ENCODE peak calls at places on chromosome 21, in five cellular contexts. One of them, this sample, is unnamed.

GRCh38 chr21:38984568-38984967 is 178.8 kb downstream of the ETS2 start:
- DNase-seq in ovary: no peak
- DNase-seq in A549: no peak
- DNase-seq in fibroblast of lung: peak; percentile 55
- DNase-seq in cardiac muscle cell: peak; percentile 54
- DNase-seq in this sample: no peak

GRCh38 chr21:28253378-28253777 is 739.3 kb downstream of the LTN1 start:
- DNase-seq in A549: no peak
- DNase-seq in fibroblast of lung: peak; percentile 39
- DNase-seq in cardiac muscle cell: peak; percentile 58
- DNase-seq in ovary: no peak
- DNase-seq in this sample: no peak

GRCh38 chr21:20968391-20968790 is 29.8 kb upstream of the NCAM2 start:
- DNase-seq in fibroblast of lung: peak; percentile 7
- DNase-seq in A549: no peak
- DNase-seq in ovary: no peak
- DNase-seq in cardiac muscle cell: no peak
- DNase-seq in this sample: no peak

GRCh38 chr21:27425574-27425973 is 458.7 kb upstream of the ADAMTS5 start:
- DNase-seq in A549: no peak
- DNase-seq in cardiac muscle cell: peak; percentile 49
- DNase-seq in ovary: no peak
- DNase-seq in fibroblast of lung: peak; percentile 68
- DNase-seq in this sample: no peak

GRCh38 chr21:15050588-15051377 is 14.0 kb downstream of the NRIP1 start:
- DNase-seq in fibroblast of lung: no peak
- DNase-seq in cardiac muscle cell: no peak
- DNase-seq in A549: no peak
- DNase-seq in ovary: no peak
- DNase-seq in this sample: no peak

GRCh38 chr21:17901458-17902092 is 82.4 kb upstream of the C21orf91 start:
- DNase-seq in cardiac muscle cell: no peak
- DNase-seq in ovary: no peak
- DNase-seq in A549: no peak
- DNase-seq in fibroblast of lung: no peak
- DNase-seq in this sample: peak; percentile 60

GRCh38 chr21:44972301-44972814 is 32.5 kb downstream of the SLX9 start:
- DNase-seq in cardiac muscle cell: no peak
- DNase-seq in fibroblast of lung: no peak
- DNase-seq in A549: no peak
- DNase-seq in ovary: no peak
- DNase-seq in this sample: no peak

GRCh38 chr21:44871576-44872265 is 1.8 kb downstream of the PTTG1IP start:
- DNase-seq in cardiac muscle cell: peak; percentile 82
- DNase-seq in A549: peak; percentile 39
- DNase-seq in ovary: no peak
- DNase-seq in fibroblast of lung: peak; percentile 81
- DNase-seq in this sample: peak; percentile 68

GRCh38 chr21:21401444-21401843 is 403.2 kb downstream of the NCAM2 start:
- DNase-seq in A549: no peak
- DNase-seq in cardiac muscle cell: no peak
- DNase-seq in fibroblast of lung: no peak
- DNase-seq in ovary: no peak
- DNase-seq in this sample: no peak

GRCh38 chr21:44954281-44954771 is 14.5 kb downstream of the SLX9 start:
- DNase-seq in cardiac muscle cell: no peak
- DNase-seq in fibroblast of lung: no peak
- DNase-seq in ovary: no peak
- DNase-seq in A549: no peak
- DNase-seq in this sample: no peak

GRCh38 chr21:26391166-26391565 is 181.9 kb downstream of the CYYR1 start:
- DNase-seq in cardiac muscle cell: no peak
- DNase-seq in ovary: no peak
- DNase-seq in fibroblast of lung: no peak
- DNase-seq in A549: peak; percentile 13
- DNase-seq in this sample: no peak

GRCh38 chr21:44299458-44300261 is at the start of gene PFKL:
- DNase-seq in fibroblast of lung: peak; percentile 54
- DNase-seq in A549: peak; percentile 44
- DNase-seq in ovary: peak; percentile 76
- DNase-seq in cardiac muscle cell: peak; percentile 62
- DNase-seq in this sample: peak; percentile 48

GRCh38 chr21:16536661-16537359 is 807.0 kb downstream of the USP25 start:
- DNase-seq in A549: no peak
- DNase-seq in cardiac muscle cell: peak; percentile 64
- DNase-seq in ovary: no peak
- DNase-seq in fibroblast of lung: peak; percentile 75
- DNase-seq in this sample: peak; percentile 39

GRCh38 chr21:43921979-43922945 is 57.2 kb downstream of the AGPAT3 start:
- DNase-seq in cardiac muscle cell: peak; percentile 78
- DNase-seq in ovary: peak; percentile 30
- DNase-seq in fibroblast of lung: no peak
- DNase-seq in A549: no peak
- DNase-seq in this sample: no peak

GRCh38 chr21:38922474-38922873 is 116.7 kb downstream of the ETS2 start:
- DNase-seq in fibroblast of lung: no peak
- DNase-seq in ovary: no peak
- DNase-seq in A549: no peak
- DNase-seq in cardiac muscle cell: no peak
- DNase-seq in this sample: no peak

GRCh38 chr21:25911730-25912401 is 177.1 kb downstream of the GABPA start:
- DNase-seq in A549: no peak
- DNase-seq in cardiac muscle cell: no peak
- DNase-seq in fibroblast of lung: no peak
- DNase-seq in ovary: no peak
- DNase-seq in this sample: no peak

GRCh38 chr21:27060190-27060589 is 93.3 kb upstream of the ADAMTS5 start:
- DNase-seq in ovary: no peak
- DNase-seq in cardiac muscle cell: peak; percentile 36
- DNase-seq in A549: no peak
- DNase-seq in fibroblast of lung: peak; percentile 75
- DNase-seq in this sample: peak; percentile 11

GRCh38 chr21:29056005-29056404 is 17.4 kb downstream of the CCT8 start:
- DNase-seq in cardiac muscle cell: no peak
- DNase-seq in ovary: no peak
- DNase-seq in fibroblast of lung: peak; percentile 27
- DNase-seq in A549: peak; percentile 4
- DNase-seq in this sample: no peak

GRCh38 chr21:15749868-15750174 is 20.0 kb downstream of the USP25 start:
- DNase-seq in cardiac muscle cell: peak; percentile 42
- DNase-seq in A549: no peak
- DNase-seq in ovary: no peak
- DNase-seq in fibroblast of lung: peak; percentile 33
- DNase-seq in this sample: no peak

GRCh38 chr21:14923468-14923867 is 141.3 kb downstream of the NRIP1 start:
- DNase-seq in ovary: no peak
- DNase-seq in fibroblast of lung: peak; percentile 69
- DNase-seq in A549: no peak
- DNase-seq in cardiac muscle cell: peak; percentile 72
- DNase-seq in this sample: no peak

GRCh38 chr21:44838038-44838895 is 20.4 kb upstream of the SUMO3 start:
- DNase-seq in cardiac muscle cell: no peak
- DNase-seq in ovary: peak; percentile 7
- DNase-seq in fibroblast of lung: no peak
- DNase-seq in A549: no peak
- DNase-seq in this sample: no peak

DNA sequence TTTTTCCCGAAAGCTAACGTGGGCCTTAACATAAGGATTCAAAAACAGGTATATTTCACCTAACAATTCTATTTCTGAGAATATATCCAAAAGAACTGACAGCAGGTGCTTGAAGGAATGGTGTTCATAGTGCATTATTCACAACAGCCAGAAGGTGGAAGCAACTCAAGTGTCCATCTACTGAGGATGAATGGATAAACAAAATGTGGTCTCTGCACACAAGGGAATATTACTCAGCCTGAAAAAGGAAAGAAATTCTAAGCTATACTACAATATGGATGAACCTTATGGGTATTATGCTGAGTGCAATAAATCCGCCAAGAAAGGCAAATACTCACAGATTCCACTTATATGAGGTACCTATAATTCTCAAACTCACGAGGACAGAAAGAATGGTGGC is 6.1 kb upstream of the RIPPLY3 start:
- DNase-seq in ovary: no peak
- DNase-seq in cardiac muscle cell: no peak
- DNase-seq in A549: peak; percentile 38
- DNase-seq in fibroblast of lung: no peak
- DNase-seq in this sample: no peak
- TF ChIP-seq CTCF in ovary: no peak
- TF ChIP-seq CTCF in cardiac muscle cell: no peak
- TF ChIP-seq CTCF in A549: peak; percentile 4
- TF ChIP-seq CTCF in fibroblast of lung: no peak
- TF ChIP-seq CTCF in this sample: peak; percentile 48

GRCh38 chr21:35026153-35026499 is 23.0 kb downstream of the RUNX1 start:
- DNase-seq in A549: no peak
- DNase-seq in ovary: no peak
- DNase-seq in cardiac muscle cell: peak; percentile 6
- DNase-seq in fibroblast of lung: no peak
- DNase-seq in this sample: no peak

GRCh38 chr21:35025206-35026152 is 23.6 kb downstream of the RUNX1 start:
- DNase-seq in fibroblast of lung: no peak
- DNase-seq in cardiac muscle cell: peak; percentile 19
- DNase-seq in A549: no peak
- DNase-seq in ovary: no peak
- DNase-seq in this sample: no peak

GRCh38 chr21:35028451-35028757 is 20.7 kb downstream of the RUNX1 start:
- DNase-seq in cardiac muscle cell: no peak
- DNase-seq in fibroblast of lung: no peak
- DNase-seq in A549: no peak
- DNase-seq in ovary: no peak
- DNase-seq in this sample: no peak

GRCh38 chr21:35026617-35027557 is 22.2 kb downstream of the RUNX1 start:
- DNase-seq in fibroblast of lung: peak; percentile 64
- DNase-seq in ovary: peak; percentile 21
- DNase-seq in cardiac muscle cell: peak; percentile 88
- DNase-seq in A549: peak; percentile 31
- DNase-seq in this sample: no peak

DNA sequence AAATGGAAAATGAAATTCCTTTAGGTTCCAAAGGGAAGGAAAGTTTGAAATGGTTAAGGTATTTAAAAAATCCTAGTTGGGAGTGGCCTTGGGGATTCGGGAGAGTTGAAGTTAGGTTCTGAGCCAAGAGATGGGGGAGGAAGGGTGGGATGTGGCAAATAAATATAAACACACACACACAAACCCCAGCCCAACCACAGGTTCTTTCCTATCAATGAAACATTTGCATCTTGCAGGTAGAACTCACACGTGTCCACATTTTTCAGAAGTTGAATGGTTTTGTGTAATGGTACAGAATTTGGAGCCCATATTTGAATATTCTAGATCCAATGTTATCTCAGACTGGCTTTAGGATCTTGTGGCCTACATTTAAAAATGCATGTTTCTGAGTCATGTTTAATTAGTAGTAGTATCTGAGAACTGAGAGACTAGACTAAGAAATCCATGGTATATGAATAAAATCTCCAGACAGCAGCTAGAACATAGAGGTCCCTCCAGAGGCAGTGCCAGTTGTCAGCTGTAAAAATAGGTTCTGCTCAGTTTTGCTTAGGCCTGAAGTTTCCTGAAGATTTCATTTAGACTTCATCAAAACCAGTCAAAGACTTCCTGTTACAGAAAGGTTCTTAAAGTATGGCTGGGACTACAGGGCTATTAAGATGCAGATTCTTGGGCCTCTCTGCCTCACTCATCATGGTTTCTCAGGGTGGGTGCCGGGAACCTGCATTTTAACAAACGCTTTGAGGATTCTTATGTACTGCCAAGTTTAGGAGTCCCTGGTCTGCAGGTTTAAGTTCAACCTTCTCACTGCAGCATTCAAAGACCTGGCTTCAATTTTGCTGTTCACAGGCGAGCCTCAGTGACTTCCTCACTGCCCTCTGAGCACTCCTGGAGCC is 21.3 kb downstream of the RUNX1 start:
- DNase-seq in fibroblast of lung: no peak
- DNase-seq in A549: no peak
- DNase-seq in cardiac muscle cell: no peak
- DNase-seq in ovary: no peak
- DNase-seq in this sample: no peak
- H3K4me1 ChIP-seq in fibroblast of lung: peaks cover 2% of the 10 kb centered on the region
- H3K4me1 ChIP-seq in A549: peaks cover 9% of the 10 kb centered on the region
- H3K4me1 ChIP-seq in cardiac muscle cell: no peaks in the 10 kb centered on the region
- H3K4me1 ChIP-seq in ovary: no peaks in the 10 kb centered on the region
- H3K4me1 ChIP-seq in this sample: peaks cover 3% of the 10 kb centered on the region

DNA sequence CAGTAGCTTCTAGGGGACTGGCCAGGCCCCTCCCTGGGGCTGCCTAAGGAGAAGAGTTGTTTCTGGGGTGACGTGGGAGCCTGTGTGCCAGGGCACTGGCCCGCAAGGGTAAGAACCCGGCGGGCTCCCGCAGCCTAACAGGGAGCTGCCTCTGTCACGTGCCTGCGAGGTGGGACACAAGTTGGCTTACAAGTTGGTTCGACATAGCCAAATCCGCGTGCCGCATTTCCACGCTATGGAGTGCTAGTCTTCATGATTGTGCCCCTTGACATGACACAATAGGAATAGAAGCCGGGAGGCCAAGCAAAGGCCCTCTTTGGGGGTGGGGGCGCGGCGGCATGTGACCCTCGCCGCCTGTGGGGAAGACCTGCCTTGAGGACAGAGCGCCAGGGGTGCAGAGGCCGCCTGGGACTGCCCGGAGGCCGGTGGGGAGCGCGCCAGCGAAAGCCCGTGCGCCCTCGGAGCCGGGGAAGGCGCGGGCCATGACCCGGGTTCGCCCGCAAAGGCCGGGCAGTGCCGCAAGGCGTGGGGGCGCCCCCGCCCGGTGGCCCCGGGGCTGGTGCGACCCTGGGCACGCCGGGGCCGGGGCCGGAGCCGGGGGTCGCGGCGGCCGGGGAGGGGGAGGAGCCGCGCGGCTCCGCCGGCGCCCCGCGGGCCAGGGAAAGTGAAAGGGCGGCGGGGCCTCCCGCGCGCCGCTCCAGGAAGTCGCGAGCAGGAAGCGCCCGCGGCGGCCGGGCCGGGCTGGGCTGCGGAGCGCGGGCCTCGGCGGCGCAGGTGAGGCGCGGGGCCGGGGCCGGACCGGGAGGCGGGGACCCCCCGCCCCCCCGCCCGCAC is at the start of gene SLC37A1:
- DNase-seq in A549: peak; percentile 6
- DNase-seq in ovary: peak; percentile 49
- DNase-seq in cardiac muscle cell: no peak
- DNase-seq in fibroblast of lung: no peak
- DNase-seq in this sample: no peak
- H3K27ac ChIP-seq in A549: peak within 1 kb of the TSS; percentile 64
- H3K27ac ChIP-seq in ovary: peak within 1 kb of the TSS; percentile 72
- H3K27ac ChIP-seq in cardiac muscle cell: no peak within 1 kb of the TSS
- H3K27ac ChIP-seq in fibroblast of lung: no peak within 1 kb of the TSS
- H3K27ac ChIP-seq in this sample: no peak within 1 kb of the TSS

DNA sequence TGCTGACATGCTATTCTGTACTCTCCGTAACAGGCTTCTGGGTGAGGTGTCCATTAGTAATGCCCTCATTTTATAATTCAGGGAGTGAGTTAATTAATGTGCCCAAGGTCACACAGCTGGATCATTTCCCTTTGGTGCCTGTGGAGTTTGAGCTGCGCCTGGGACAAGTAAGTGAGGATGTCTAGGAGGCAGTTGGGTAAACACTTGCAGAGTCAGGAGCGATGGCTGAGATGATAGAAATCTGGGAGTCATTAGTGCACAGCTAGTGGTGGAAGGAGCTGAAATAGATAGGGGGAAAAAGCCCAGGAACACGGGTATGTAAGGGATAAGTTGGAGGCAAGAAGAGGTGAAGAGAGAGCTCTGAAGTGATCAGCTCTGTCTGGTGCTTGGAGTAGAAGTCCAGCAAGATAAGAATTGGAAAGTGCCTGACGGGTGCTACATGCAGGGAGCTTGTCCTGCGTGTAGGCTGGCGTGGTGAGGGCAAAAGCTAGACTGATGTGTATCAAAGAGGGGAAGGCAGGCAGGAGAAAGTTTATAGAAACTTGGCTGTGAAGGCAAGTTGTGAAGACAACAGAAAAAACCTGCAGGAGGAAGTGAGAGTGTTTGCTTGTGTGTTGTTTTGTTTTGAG is 1.7 kb upstream of the SCAF4 start:
- DNase-seq in ovary: no peak
- DNase-seq in cardiac muscle cell: no peak
- DNase-seq in A549: no peak
- DNase-seq in fibroblast of lung: no peak
- DNase-seq in this sample: no peak
- TF ChIP-seq CTCF in ovary: no peak
- TF ChIP-seq CTCF in cardiac muscle cell: no peak
- TF ChIP-seq CTCF in A549: no peak
- TF ChIP-seq CTCF in fibroblast of lung: no peak
- TF ChIP-seq CTCF in this sample: no peak